ENCODE peak calls at places on chromosomes 4 and X, in four cellular contexts. One of them, this sample, is unnamed.

GRCh38 chr4:122456228-122457106 is at the start of gene IL2:
- DNase-seq in GM12865: no peak
- DNase-seq in pancreas: no peak
- DNase-seq in choroid plexus epithelial cell: no peak
- DNase-seq in this sample: no peak

GRCh38 chrX:1412551-1413161 is 20.7 kb upstream of the SLC25A6 start:
- DNase-seq in GM12865: no peak
- DNase-seq in pancreas: no peak
- DNase-seq in choroid plexus epithelial cell: no peak
- DNase-seq in this sample: no peak

GRCh38 chrX:22073928-22074327 is 41.8 kb downstream of the PHEX start:
- DNase-seq in GM12865: no peak
- DNase-seq in pancreas: no peak
- DNase-seq in choroid plexus epithelial cell: no peak
- DNase-seq in this sample: no peak

GRCh38 chr4:122765702-122766352 is 33.3 kb downstream of the BBS12 start:
- DNase-seq in GM12865: no peak
- DNase-seq in pancreas: no peak
- DNase-seq in choroid plexus epithelial cell: peak
- DNase-seq in this sample: no peak

GRCh38 chrX:135516376-135516775 is 4.1 kb upstream of the INTS6L start:
- DNase-seq in GM12865: no peak
- DNase-seq in pancreas: no peak
- DNase-seq in choroid plexus epithelial cell: no peak
- DNase-seq in this sample: no peak

GRCh38 chr4:161564230-161564834 is 599.5 kb downstream of the FSTL5 start:
- DNase-seq in GM12865: no peak
- DNase-seq in pancreas: no peak
- DNase-seq in choroid plexus epithelial cell: peak
- DNase-seq in this sample: peak

GRCh38 chr4:12791536-12791935 is 692.6 kb downstream of the RAB28 start:
- DNase-seq in GM12865: no peak
- DNase-seq in pancreas: no peak
- DNase-seq in choroid plexus epithelial cell: peak
- DNase-seq in this sample: no peak

GRCh38 chr4:138390286-138390685 is 148.1 kb upstream of the SLC7A11 start:
- DNase-seq in GM12865: no peak
- DNase-seq in pancreas: no peak
- DNase-seq in choroid plexus epithelial cell: no peak
- DNase-seq in this sample: no peak

GRCh38 chr4:13511101-13511500 is 27.0 kb upstream of the RAB28 start:
- DNase-seq in GM12865: no peak
- DNase-seq in pancreas: no peak
- DNase-seq in choroid plexus epithelial cell: no peak
- DNase-seq in this sample: no peak

GRCh38 chrX:151393514-151393913 is 3.5 kb upstream of the VMA21 start:
- DNase-seq in GM12865: peak
- DNase-seq in pancreas: no peak
- DNase-seq in choroid plexus epithelial cell: peak
- DNase-seq in this sample: no peak

GRCh38 chr4:120843840-120844527 is 78.5 kb downstream of the PRDM5 start:
- DNase-seq in GM12865: peak
- DNase-seq in pancreas: no peak
- DNase-seq in choroid plexus epithelial cell: no peak
- DNase-seq in this sample: no peak

GRCh38 chr4:7425171-7425570 is 9.6 kb downstream of the PSAPL1 start:
- DNase-seq in GM12865: no peak
- DNase-seq in pancreas: no peak
- DNase-seq in choroid plexus epithelial cell: no peak
- DNase-seq in this sample: no peak

GRCh38 chrX:129719931-129720520 is 18.8 kb upstream of the XPNPEP2 start:
- DNase-seq in GM12865: no peak
- DNase-seq in pancreas: no peak
- DNase-seq in choroid plexus epithelial cell: no peak
- DNase-seq in this sample: no peak

GRCh38 chrX:54745676-54746075 is 52.4 kb downstream of the ITIH6 start:
- DNase-seq in GM12865: no peak
- DNase-seq in pancreas: peak
- DNase-seq in choroid plexus epithelial cell: no peak
- DNase-seq in this sample: no peak

GRCh38 chr4:123477804-123478209 is 81.2 kb downstream of the SPRY1 start:
- DNase-seq in GM12865: peak
- DNase-seq in pancreas: no peak
- DNase-seq in choroid plexus epithelial cell: peak
- DNase-seq in this sample: peak

GRCh38 chr4:21768349-21769310 is 179.9 kb downstream of the KCNIP4 start:
- DNase-seq in GM12865: peak
- DNase-seq in pancreas: no peak
- DNase-seq in choroid plexus epithelial cell: peak
- DNase-seq in this sample: peak

GRCh38 chr4:39754309-39754708 is 56.4 kb downstream of the UBE2K start:
- DNase-seq in GM12865: no peak
- DNase-seq in pancreas: no peak
- DNase-seq in choroid plexus epithelial cell: no peak
- DNase-seq in this sample: no peak

GRCh38 chrX:11543249-11543648 is 122.5 kb downstream of the ARHGAP6 start:
- DNase-seq in GM12865: peak
- DNase-seq in pancreas: no peak
- DNase-seq in choroid plexus epithelial cell: no peak
- DNase-seq in this sample: no peak

GRCh38 chr4:94641702-94642560 is 115.8 kb upstream of the BMPR1B start:
- DNase-seq in GM12865: no peak
- DNase-seq in pancreas: no peak
- DNase-seq in choroid plexus epithelial cell: peak
- DNase-seq in this sample: peak

GRCh38 chr4:139628184-139629012 is 37.2 kb upstream of the MGST2 start:
- DNase-seq in GM12865: no peak
- DNase-seq in pancreas: no peak
- DNase-seq in choroid plexus epithelial cell: no peak
- DNase-seq in this sample: no peak

GRCh38 chrX:44306336-44306735 is 37.1 kb downstream of the EFHC2 start:
- DNase-seq in GM12865: no peak
- DNase-seq in pancreas: no peak
- DNase-seq in choroid plexus epithelial cell: peak
- DNase-seq in this sample: no peak

GRCh38 chrX:64850371-64851082 is 125.7 kb downstream of the ZC4H2 start:
- DNase-seq in GM12865: peak
- DNase-seq in pancreas: no peak
- DNase-seq in choroid plexus epithelial cell: no peak
- DNase-seq in this sample: no peak

GRCh38 chr4:66852843-66853242 is 692.5 kb downstream of the CENPC start:
- DNase-seq in GM12865: no peak
- DNase-seq in pancreas: no peak
- DNase-seq in choroid plexus epithelial cell: peak
- DNase-seq in this sample: no peak

GRCh38 chr4:7799723-7800122 is 139.9 kb downstream of the AFAP1 start:
- DNase-seq in GM12865: no peak
- DNase-seq in pancreas: no peak
- DNase-seq in choroid plexus epithelial cell: no peak
- DNase-seq in this sample: no peak

GRCh38 chr4:176902710-176903323 is 110.1 kb upstream of the VEGFC start:
- DNase-seq in GM12865: peak
- DNase-seq in pancreas: no peak
- DNase-seq in choroid plexus epithelial cell: peak
- DNase-seq in this sample: peak

GRCh38 chrX:103628386-103629290 is at the start of gene TCEAL1:
- DNase-seq in GM12865: peak
- DNase-seq in pancreas: peak
- DNase-seq in choroid plexus epithelial cell: peak
- DNase-seq in this sample: no peak

GRCh38 chr4:138967313-138967712 is 48.3 kb upstream of the NOCT start:
- DNase-seq in GM12865: peak
- DNase-seq in pancreas: no peak
- DNase-seq in choroid plexus epithelial cell: peak
- DNase-seq in this sample: no peak

GRCh38 chr4:6198768-6199343 is 1.5 kb downstream of the JAKMIP1 start:
- DNase-seq in GM12865: peak
- DNase-seq in pancreas: no peak
- DNase-seq in choroid plexus epithelial cell: no peak
- DNase-seq in this sample: no peak

GRCh38 chr4:6200011-6200921 is at the start of gene JAKMIP1:
- DNase-seq in GM12865: peak
- DNase-seq in pancreas: peak
- DNase-seq in choroid plexus epithelial cell: peak
- DNase-seq in this sample: no peak

GRCh38 chr4:6201580-6202091 is 1.3 kb upstream of the JAKMIP1 start:
- DNase-seq in GM12865: peak
- DNase-seq in pancreas: peak
- DNase-seq in choroid plexus epithelial cell: no peak
- DNase-seq in this sample: no peak

GRCh38 chr4:6199344-6199921 is 916 bp downstream of the JAKMIP1 start:
- DNase-seq in GM12865: peak
- DNase-seq in pancreas: no peak
- DNase-seq in choroid plexus epithelial cell: no peak
- DNase-seq in this sample: no peak

DNA sequence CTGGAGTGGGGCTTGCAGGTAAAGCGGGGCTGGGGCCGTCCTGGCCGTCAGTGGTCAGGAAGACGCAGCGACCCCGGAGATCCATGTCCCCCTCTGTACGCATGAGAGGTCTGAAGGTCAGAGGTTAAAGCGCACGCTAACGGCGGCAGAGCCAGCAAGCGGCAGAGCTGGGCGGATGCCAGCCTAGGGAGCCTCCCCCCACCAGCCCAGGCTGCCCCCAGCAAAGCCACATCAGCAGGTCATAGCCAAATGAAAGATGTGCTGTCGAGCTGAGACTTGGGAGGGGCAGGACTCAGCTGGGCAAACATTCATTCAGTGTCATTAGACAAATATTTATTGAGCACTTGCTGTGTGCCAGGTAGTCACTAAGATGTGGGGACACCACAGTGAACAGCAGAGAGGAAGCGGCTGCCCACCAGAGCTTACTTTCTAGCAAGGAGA is 593 bp upstream of the JAKMIP1 start:
- DNase-seq in GM12865: peak
- DNase-seq in pancreas: no peak
- DNase-seq in choroid plexus epithelial cell: no peak
- DNase-seq in this sample: no peak
- H3K4me3 ChIP-seq in GM12865: peak
- H3K4me3 ChIP-seq in pancreas: no peak
- H3K4me3 ChIP-seq in choroid plexus epithelial cell: peak
- H3K4me3 ChIP-seq in this sample: peak

DNA sequence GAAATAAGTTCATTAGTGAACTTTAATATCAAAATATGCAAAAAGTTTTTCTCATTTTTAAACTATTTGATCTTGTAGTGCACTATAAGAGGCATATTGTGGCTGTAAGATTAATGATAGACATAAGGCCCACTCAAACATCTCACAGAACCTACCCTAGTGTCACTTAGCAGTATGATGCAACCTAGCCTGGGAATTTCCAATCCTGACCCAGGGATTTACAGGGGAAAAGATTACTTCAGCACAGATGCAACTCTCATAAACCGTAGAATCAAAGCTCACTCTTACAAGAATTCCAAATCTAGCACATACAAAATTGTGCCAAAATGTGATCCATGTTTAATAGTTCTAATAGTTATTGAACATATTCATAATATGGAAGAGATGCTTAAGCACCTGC is 272.0 kb downstream of the PABPC4L start:
- DNase-seq in GM12865: no peak
- DNase-seq in pancreas: no peak
- DNase-seq in choroid plexus epithelial cell: peak
- DNase-seq in this sample: no peak
- H3K4me3 ChIP-seq in GM12865: no peak
- H3K4me3 ChIP-seq in pancreas: no peak
- H3K4me3 ChIP-seq in choroid plexus epithelial cell: no peak
- H3K4me3 ChIP-seq in this sample: no peak

GRCh38 chr4:10114147-10114546 is 2.5 kb downstream of the WDR1 start:
- DNase-seq in GM12865: no peak
- DNase-seq in pancreas: no peak
- DNase-seq in choroid plexus epithelial cell: no peak
- DNase-seq in this sample: no peak
- H3K4me3 ChIP-seq in GM12865: no peak
- H3K4me3 ChIP-seq in pancreas: no peak
- H3K4me3 ChIP-seq in choroid plexus epithelial cell: peak
- H3K4me3 ChIP-seq in this sample: peak

GRCh38 chrX:47618923-47619485 is 653 bp downstream of the SYN1 start:
- DNase-seq in GM12865: no peak
- DNase-seq in pancreas: no peak
- DNase-seq in choroid plexus epithelial cell: no peak
- DNase-seq in this sample: no peak
- H3K4me3 ChIP-seq in GM12865: no peak
- H3K4me3 ChIP-seq in pancreas: no peak
- H3K4me3 ChIP-seq in choroid plexus epithelial cell: no peak
- H3K4me3 ChIP-seq in this sample: peak

DNA sequence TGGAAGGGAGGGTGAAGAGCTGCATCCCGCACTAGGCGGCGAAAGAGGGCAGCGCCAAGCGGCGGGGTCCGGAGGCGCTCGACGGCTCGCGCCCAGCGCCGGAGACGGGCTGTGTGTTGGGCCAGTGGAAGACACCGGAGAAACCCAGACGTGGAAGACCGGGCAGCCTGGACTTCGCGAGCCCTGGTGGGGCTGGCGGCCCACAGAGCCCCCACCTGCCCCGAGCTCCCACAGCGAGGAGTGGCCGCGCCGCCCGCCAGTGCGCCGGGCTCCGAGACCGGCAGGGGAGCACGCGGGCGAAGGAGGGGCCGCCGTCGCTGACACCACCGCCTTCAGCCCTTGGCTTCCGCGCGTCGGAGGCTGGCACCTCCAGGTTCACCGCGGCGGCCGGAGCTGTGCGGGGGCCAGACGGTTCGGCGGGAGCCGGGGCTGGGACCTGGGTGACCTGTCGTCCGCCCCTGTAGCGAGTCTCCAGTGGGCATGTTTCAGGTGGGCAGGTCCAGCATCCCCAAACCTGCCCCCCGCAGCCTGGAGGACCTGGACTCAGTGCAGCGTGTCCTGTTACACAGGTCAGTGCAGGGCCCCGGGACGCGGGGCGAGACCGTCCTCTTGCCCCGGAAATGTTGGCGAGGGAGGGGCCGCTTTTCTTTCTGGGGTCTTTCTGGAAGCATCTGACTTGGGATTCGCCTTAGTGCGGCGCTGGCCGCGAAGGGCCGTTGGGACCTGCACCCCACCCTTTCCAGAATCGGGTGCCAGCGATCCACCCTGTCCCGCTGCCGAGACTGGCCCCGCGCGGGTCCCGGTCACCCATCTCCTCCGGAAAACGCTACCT is 9.6 kb upstream of the INTU start:
- DNase-seq in GM12865: no peak
- DNase-seq in pancreas: peak
- DNase-seq in choroid plexus epithelial cell: peak
- DNase-seq in this sample: no peak
- H3K4me3 ChIP-seq in GM12865: peak
- H3K4me3 ChIP-seq in pancreas: peak
- H3K4me3 ChIP-seq in choroid plexus epithelial cell: peak
- H3K4me3 ChIP-seq in this sample: peak